ENCODE peak calls at places on chromosomes 2 and 18, in nine cellular contexts. R is tibial artery, Z is WERI-Rb-1, A is Peyer's patch, D is fibroblast of lung, O is astrocyte of the spinal cord, E is fibroblast of pulmonary artery, S is pancreas, H is heart left ventricle. U is an unnamed sample.

GRCh38 chr18:8803063-8803795 is 97.9 kb downstream of the MTCL1 start:
- DNase-seq in R (no peak), Z (no peak), A (no peak), D (no peak), O (no peak), E (no peak), S (no peak), H (no peak), U (no peak)

GRCh38 chr2:232926448-232927040 is 56.5 kb downstream of the SNORC start:
- DNase-seq in R (no peak), Z (no peak), A (no peak), D (no peak), O (no peak), E (no peak), S (no peak), H (no peak), U (peak)

GRCh38 chr2:37506407-37507068 is 162.1 kb downstream of the QPCT start:
- DNase-seq in R (no peak), Z (no peak), A (no peak), D (peak), O (peak), E (peak), S (no peak), H (peak), U (peak)

GRCh38 chr2:43083278-43083677 is 143.1 kb downstream of the ZFP36L2 start:
- DNase-seq in R (peak), Z (no peak), A (peak), D (no peak), O (no peak), E (no peak), S (no peak), H (no peak), U (peak)

GRCh38 chr2:240565267-240566202 is 2.7 kb upstream of the RNPEPL1 start:
- DNase-seq in R (peak), Z (peak), A (peak), D (peak), O (no peak), E (peak), S (peak), H (peak), U (peak)

GRCh38 chr2:176491172-176491904 is 222.1 kb downstream of the MTX2 start:
- DNase-seq in R (peak), Z (no peak), A (no peak), D (peak), O (peak), E (peak), S (no peak), H (peak), U (peak)

GRCh38 chr2:127197475-127198385 is 22.4 kb downstream of the CYP27C1 start:
- DNase-seq in R (no peak), Z (peak), A (peak), D (peak), O (peak), E (peak), S (no peak), H (no peak), U (peak)

GRCh38 chr2:216169087-216169486 is 59.9 kb downstream of the XRCC5 start:
- DNase-seq in R (no peak), Z (no peak), A (no peak), D (no peak), O (no peak), E (no peak), S (no peak), H (no peak), U (no peak)

GRCh38 chr2:54053830-54054229 is 61.6 kb upstream of the ACYP2 start:
- DNase-seq in R (no peak), Z (no peak), A (no peak), D (no peak), O (no peak), E (peak), S (no peak), H (no peak), U (no peak)

GRCh38 chr2:146572598-146572997 is 1272.2 kb upstream of the ACVR2A start:
- DNase-seq in R (no peak), Z (no peak), A (no peak), D (peak), O (peak), E (peak), S (no peak), H (no peak), U (no peak)

GRCh38 chr2:234683950-234684349 is 187.1 kb upstream of the ARL4C start:
- DNase-seq in R (no peak), Z (no peak), A (no peak), D (no peak), O (no peak), E (no peak), S (no peak), H (no peak), U (no peak)

GRCh38 chr2:44121899-44122298 is 46.8 kb upstream of the PPM1B start:
- DNase-seq in R (no peak), Z (no peak), A (no peak), D (no peak), O (no peak), E (no peak), S (no peak), H (no peak), U (no peak)

GRCh38 chr2:172462393-172463381 is 35.3 kb downstream of the ITGA6 start:
- DNase-seq in R (no peak), Z (no peak), A (no peak), D (no peak), O (no peak), E (no peak), S (no peak), H (no peak), U (no peak)

GRCh38 chr2:106124126-106124756 is 69.9 kb downstream of the UXS1 start:
- DNase-seq in R (no peak), Z (no peak), A (no peak), D (no peak), O (no peak), E (no peak), S (no peak), H (no peak), U (no peak)

GRCh38 chr18:22290004-22290403 is 120.6 kb downstream of the GATA6 start:
- DNase-seq in R (no peak), Z (no peak), A (no peak), D (no peak), O (no peak), E (no peak), S (no peak), H (no peak), U (no peak)

GRCh38 chr2:208012449-208012848 is 12.9 kb downstream of the PLEKHM3 start:
- DNase-seq in R (no peak), Z (no peak), A (no peak), D (no peak), O (no peak), E (no peak), S (no peak), H (peak), U (no peak)

GRCh38 chr18:36843784-36844183 is 14.9 kb downstream of the KIAA1328 start:
- DNase-seq in R (no peak), Z (no peak), A (no peak), D (no peak), O (no peak), E (peak), S (no peak), H (no peak), U (peak)

GRCh38 chr2:16242906-16243305 is 302.6 kb downstream of the MYCN start:
- DNase-seq in R (no peak), Z (no peak), A (no peak), D (no peak), O (no peak), E (no peak), S (no peak), H (no peak), U (no peak)

GRCh38 chr2:134917958-134918517 is 584 bp upstream of the CCNT2 start:
- DNase-seq in R (no peak), Z (no peak), A (no peak), D (no peak), O (no peak), E (no peak), S (no peak), H (no peak), U (no peak)

GRCh38 chr2:46574457-46575354 is 95.3 kb downstream of the TMEM247 start:
- DNase-seq in R (no peak), Z (no peak), A (no peak), D (no peak), O (no peak), E (no peak), S (no peak), H (no peak), U (no peak)
- H3K4me3 ChIP-seq in R (no peak), Z (no peak), A (no peak), D (no peak), O (no peak), E (no peak), S (no peak), H (no peak), U (no peak)

DNA sequence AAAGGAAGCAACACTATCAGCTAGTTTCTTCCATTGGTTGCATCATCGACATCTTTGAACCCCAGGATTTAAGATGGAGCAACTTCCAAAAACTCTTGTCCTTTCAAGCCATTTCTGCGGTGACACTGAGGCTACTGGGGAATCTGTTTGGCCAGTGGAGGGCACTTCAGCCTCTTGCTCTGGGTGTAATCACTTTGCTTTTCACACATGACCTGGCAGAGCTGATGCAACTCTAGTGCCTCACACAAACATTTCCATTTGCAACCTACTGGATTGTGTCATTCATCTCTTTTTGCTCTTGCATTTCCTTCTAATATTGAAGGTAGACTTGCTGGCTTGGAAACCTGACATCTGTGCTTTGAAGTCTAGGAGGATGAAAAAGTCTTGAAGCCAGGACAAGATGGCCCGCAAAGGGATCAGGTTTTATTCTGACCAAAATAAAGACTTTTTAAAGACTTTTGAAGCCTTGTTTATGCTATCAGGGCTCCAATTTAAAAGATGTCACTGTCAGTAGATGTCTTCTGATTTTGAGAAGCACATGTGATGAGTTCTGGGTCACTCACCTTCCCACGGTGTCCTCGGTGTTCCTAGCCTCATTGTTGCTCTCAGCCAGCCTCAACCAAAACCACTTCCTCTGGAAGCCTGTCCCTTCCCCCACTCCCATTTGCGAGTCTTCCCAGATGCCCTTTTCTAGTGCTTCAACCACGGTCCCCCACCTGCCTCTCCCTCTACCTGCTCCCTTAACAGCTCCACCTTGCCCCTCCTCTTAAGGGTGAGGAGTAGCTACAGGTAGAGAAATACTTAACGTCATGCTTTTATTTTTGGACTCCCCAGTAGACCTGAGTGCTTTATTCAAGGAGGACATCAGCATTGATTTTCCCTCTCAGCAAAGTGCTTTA is 69.7 kb upstream of the KCNE4 start:
- DNase-seq in R (peak), Z (peak), A (no peak), D (peak), O (peak), E (peak), S (no peak), H (peak), U (peak)
- TF ChIP-seq CTCF in R (peak), Z (peak), A (peak), D (peak), O (peak), E (peak), S (no peak), H (peak), U (peak)

DNA sequence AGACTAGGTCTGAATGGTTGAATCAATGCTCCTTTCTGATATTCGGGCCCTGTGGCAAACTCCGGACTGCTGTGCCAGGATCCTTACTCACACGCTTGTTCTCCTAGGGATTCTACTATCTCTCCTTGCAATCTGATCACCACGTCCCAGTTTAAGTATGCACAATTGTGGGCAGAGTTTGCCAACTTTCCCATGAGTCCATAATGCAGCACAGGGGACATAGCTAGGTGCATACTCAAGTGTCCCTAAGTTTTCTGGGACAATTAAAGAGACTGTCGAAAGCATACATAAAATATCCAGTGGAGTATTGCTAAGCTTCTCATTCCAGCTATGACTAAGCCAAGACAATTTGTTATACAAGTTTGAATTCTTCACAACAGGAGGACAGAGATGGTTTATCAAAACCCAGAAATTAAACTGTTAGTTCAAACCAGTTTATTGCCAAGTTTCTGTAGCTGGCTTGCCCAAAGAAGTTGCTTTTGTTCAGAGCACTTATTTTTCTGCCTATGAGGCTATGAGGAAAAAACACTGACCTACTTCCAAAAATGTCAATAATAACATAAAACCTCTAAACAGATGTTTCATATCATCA is 136.2 kb downstream of the EXOC6B start:
- DNase-seq in R (no peak), Z (no peak), A (no peak), D (peak), O (no peak), E (no peak), S (no peak), H (no peak), U (peak)
- H3K4me3 ChIP-seq in R (no peak), Z (no peak), A (no peak), D (no peak), O (no peak), E (no peak), S (no peak), H (no peak), U (no peak)

GRCh38 chr18:6731197-6731596 is 1.7 kb downstream of the ARHGAP28 start:
- DNase-seq in R (no peak), Z (no peak), A (no peak), D (peak), O (peak), E (peak), S (no peak), H (no peak), U (peak)

GRCh38 chr18:6734746-6735430 is 5.4 kb downstream of the ARHGAP28 start:
- DNase-seq in R (no peak), Z (no peak), A (no peak), D (no peak), O (peak), E (no peak), S (no peak), H (no peak), U (no peak)

GRCh38 chr18:6729247-6730091 is at the start of gene ARHGAP28:
- DNase-seq in R (peak), Z (peak), A (peak), D (peak), O (peak), E (peak), S (peak), H (peak), U (peak)

GRCh38 chr18:6728809-6729246 is 688 bp upstream of the ARHGAP28 start:
- DNase-seq in R (no peak), Z (no peak), A (no peak), D (no peak), O (no peak), E (no peak), S (no peak), H (no peak), U (no peak)

GRCh38 chr18:6732952-6733351 is 3.4 kb downstream of the ARHGAP28 start:
- DNase-seq in R (no peak), Z (no peak), A (no peak), D (no peak), O (no peak), E (no peak), S (no peak), H (no peak), U (no peak)
- TF ChIP-seq CTCF in R (no peak), Z (no peak), A (no peak), D (peak), O (peak), E (peak), S (no peak), H (no peak), U (peak)

DNA sequence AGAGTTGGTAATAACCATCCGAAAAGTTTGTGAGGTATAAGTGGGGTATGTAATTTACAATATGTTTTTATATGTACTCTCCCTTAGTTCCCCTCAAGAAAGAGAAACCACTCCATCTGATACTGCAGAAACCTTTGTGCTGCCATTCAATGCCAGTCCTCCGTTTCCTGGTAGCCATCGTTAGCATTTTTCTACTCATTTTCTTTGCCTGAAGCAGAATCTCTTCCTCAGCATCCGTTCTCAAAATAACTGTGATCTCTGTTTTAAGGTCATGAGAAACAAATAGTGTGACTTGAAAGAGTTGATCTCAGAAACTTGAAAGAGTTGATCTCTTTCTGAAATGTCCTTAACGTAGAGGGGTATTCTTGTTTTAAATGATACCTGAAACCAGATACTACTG is 996 bp downstream of the PTCD3 start:
- DNase-seq in R (no peak), Z (no peak), A (no peak), D (no peak), O (no peak), E (no peak), S (no peak), H (no peak), U (no peak)
- H3K4me3 ChIP-seq in R (peak), Z (peak), A (peak), D (peak), O (peak), E (peak), S (peak), H (peak), U (peak)

GRCh38 chr2:34738691-34739090 is 1139.6 kb upstream of the FAM98A start:
- DNase-seq in R (no peak), Z (peak), A (no peak), D (no peak), O (no peak), E (no peak), S (no peak), H (no peak), U (no peak)
- TF ChIP-seq CTCF in R (no peak), Z (peak), A (no peak), D (no peak), O (no peak), E (no peak), S (no peak), H (no peak), U (no peak)

DNA sequence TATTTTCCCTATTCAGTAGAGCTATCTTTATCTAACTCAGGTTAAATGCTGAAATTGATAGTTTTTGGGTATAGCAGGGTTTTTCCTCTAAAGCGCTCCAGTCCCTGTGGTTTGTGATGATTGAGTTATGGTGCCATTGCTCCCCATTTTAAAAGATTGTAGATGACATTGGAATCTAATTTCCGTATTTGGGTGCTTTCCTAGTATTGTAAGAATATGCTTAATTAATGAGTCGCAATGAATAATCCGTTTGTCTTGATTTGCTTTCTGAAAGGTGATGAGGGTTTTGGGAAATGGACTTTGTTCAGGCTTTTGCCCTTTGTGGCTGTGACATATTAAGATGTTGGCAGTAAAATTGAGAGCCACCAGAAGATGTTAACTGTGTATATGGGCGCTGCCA is 3.9 kb downstream of the RPS7 start:
- DNase-seq in R (no peak), Z (no peak), A (no peak), D (no peak), O (no peak), E (no peak), S (no peak), H (no peak), U (no peak)
- H3K4me3 ChIP-seq in R (no peak), Z (no peak), A (no peak), D (no peak), O (peak), E (peak), S (no peak), H (no peak), U (peak)

GRCh38 chr2:28663359-28663758 is 88.3 kb upstream of the PPP1CB start:
- DNase-seq in R (no peak), Z (no peak), A (no peak), D (peak), O (peak), E (peak), S (no peak), H (no peak), U (peak)
- TF ChIP-seq CTCF in R (peak), Z (no peak), A (no peak), D (peak), O (peak), E (peak), S (no peak), H (no peak), U (peak)

GRCh38 chr18:48929212-48929612 is 21.6 kb downstream of the SMAD7 start:
- DNase-seq in R (no peak), Z (no peak), A (peak), D (peak), O (no peak), E (peak), S (no peak), H (no peak), U (no peak)
- H3K4me3 ChIP-seq in R (no peak), Z (no peak), A (peak), D (no peak), O (no peak), E (no peak), S (no peak), H (no peak), U (peak)

U was measured in fibroblast of the aortic adventitia.